ENCODE peak calls at places on chromosomes 5 and 9, in five cellular contexts. O is NT2/D1, Y is HepG2, S is GM12878, L is HEK293T. F is an unnamed sample.

GRCh38 chr9:36426945-36427344 is 26.9 kb upstream of the RNF38 start:
- DNase-seq in Y (no peak), S (no peak), O (no peak), L (no peak), F (no peak)

GRCh38 chr5:141487131-141487530 is 1.8 kb upstream of the PCDHGC5 start:
- DNase-seq in S (no peak), Y (no peak), O (no peak), L (no peak), F (no peak)

GRCh38 chr9:93038918-93039317 is 19.6 kb upstream of the SUSD3 start:
- DNase-seq in O (no peak), L (no peak), S (no peak), Y (no peak), F (no peak)

GRCh38 chr9:134286513-134287245 is 39.6 kb upstream of the RXRA start:
- DNase-seq in S (no peak), Y (no peak), L (no peak), O (no peak), F (no peak)

GRCh38 chr5:180139731-180140626 is 68.4 kb upstream of the RNF130 start:
- DNase-seq in O (no peak), L (no peak), S (no peak), Y (no peak), F (peak)

GRCh38 chr5:113095831-113096230 is 119.2 kb downstream of the DCP2 start:
- DNase-seq in Y (no peak), O (no peak), L (no peak), S (no peak), F (no peak)

GRCh38 chr5:111997308-111998159 is 240.5 kb upstream of the NREP start:
- DNase-seq in L (no peak), Y (no peak), O (no peak), S (no peak), F (no peak)

GRCh38 chr5:96396878-96397277 is 36.2 kb downstream of the PCSK1 start:
- DNase-seq in L (no peak), O (no peak), S (no peak), Y (no peak), F (no peak)

GRCh38 chr9:136707011-136707410 is 5.4 kb upstream of the DIPK1B start:
- DNase-seq in S (no peak), Y (no peak), O (no peak), L (no peak), F (no peak)

GRCh38 chr9:126883636-126884035 is 23.2 kb downstream of the ZBTB34 start:
- DNase-seq in O (no peak), Y (no peak), S (no peak), L (no peak), F (no peak)

GRCh38 chr5:7828269-7828668 is 22.7 kb downstream of the CFAP90 start:
- DNase-seq in S (no peak), L (no peak), O (no peak), Y (no peak), F (no peak)

GRCh38 chr5:10600629-10601245 is 36.9 kb downstream of the ANKRD33B start:
- DNase-seq in L (no peak), Y (no peak), O (no peak), S (no peak), F (no peak)

GRCh38 chr9:94779101-94779500 is 52.6 kb downstream of the AOPEP start:
- DNase-seq in Y (no peak), L (peak), S (no peak), O (no peak), F (no peak)

GRCh38 chr5:149561848-149562247 is 10.6 kb upstream of the CSNK1A1 start:
- DNase-seq in Y (peak), L (no peak), O (no peak), S (no peak), F (no peak)

GRCh38 chr5:150778103-150778516 is 447 bp upstream of the SMIM3 start:
- DNase-seq in O (no peak), S (no peak), Y (no peak), L (no peak), F (no peak)

GRCh38 chr9:133166392-133166791 is 2.7 kb upstream of the GBGT1 start:
- DNase-seq in S (no peak), L (no peak), Y (no peak), O (no peak), F (no peak)

DNA sequence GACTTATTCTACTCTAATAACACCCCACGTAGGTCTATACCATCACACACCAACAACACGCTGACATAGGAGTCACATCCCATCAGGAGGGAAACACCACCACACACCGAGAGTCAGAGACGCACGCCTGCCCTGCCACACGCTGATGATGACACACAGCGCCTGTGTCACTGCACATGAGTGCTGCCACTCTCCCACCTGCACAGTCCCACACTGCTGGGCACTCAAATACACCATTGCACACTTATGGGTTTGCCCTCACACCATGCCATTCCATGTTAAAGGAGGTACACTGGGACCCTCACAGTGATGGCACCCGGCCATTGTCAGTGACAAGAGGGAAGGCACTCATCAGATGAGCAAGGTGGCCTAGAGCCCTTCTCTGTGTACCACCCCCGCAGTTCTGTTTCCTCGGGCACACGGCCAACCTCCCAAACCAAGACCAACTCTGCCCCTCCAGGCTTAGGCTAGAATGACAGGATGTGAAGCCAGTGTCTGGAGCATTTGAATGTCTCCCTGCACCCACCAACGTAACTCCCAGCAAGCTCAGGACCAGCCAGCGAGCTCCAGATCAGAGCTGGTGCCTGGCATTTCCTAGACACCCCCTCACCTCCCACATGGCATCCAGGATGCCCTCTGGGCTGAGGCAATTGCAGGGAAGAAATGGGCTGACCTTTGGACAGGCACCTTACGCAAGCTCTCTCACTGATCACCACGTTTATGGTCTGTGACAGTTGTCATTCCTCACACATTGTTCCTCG is 3.6 kb upstream of the CPLX2 start:
- DNase-seq in Y (peak), L (peak), O (no peak), S (no peak), F (no peak)
- TF ChIP-seq SUZ12 in Y (no peak), L (no peak), O (no peak), S (no peak), F (no peak)

DNA sequence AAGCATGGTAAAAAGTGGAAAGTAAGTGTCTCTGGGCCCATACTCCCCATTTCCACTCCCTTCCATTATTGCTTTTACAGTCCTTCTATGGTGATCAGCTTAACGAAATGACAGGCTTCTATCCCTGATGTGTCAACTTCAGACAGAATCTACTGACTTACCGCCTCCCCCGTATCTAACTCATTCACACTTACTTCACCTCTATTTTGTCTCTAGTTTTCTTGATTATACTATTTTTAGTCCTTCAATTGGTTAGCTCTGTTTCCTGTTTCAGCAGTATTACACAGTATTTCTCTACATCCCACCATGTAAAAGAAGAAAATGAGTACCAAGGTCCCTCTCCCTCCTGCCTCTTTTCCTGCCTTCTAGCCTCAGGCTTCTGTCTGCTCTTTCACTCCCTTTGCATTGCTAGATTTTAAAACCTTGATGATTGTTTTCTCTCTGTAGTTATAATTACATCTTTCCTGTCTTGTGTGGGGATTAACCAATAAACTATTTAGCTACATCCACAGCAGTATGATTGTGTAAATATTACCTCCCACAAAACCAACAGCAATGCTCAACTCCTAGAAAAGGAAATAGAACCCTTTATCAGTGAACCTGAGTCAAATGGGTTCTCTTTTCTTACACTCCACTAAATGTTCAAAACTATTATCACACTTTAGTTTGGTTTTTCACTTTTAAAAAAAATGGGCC is 53.4 kb downstream of the GNAQ start:
- DNase-seq in O (no peak), L (no peak), Y (no peak), S (no peak), F (no peak)
- TF ChIP-seq SUZ12 in O (no peak), L (no peak), Y (no peak), S (no peak), F (no peak)

GRCh38 chr5:74424162-74424868 is 216.2 kb downstream of the ENC1 start:
- DNase-seq in O (no peak), L (no peak), S (no peak), Y (peak), F (no peak)
- TF ChIP-seq SUZ12 in O (no peak), L (no peak), S (no peak), Y (no peak), F (no peak)

GRCh38 chr5:130797303-130797702 is 367.8 kb downstream of the HINT1 start:
- DNase-seq in S (no peak), O (no peak), L (no peak), Y (no peak), F (no peak)
- TF ChIP-seq SUZ12 in S (no peak), O (no peak), L (no peak), Y (no peak), F (no peak)

GRCh38 chr9:37904647-37905505 is 949 bp upstream of the SLC25A51 start:
- DNase-seq in L (no peak), Y (no peak), O (no peak), S (no peak), F (no peak)
- TF ChIP-seq SUZ12 in L (no peak), Y (no peak), O (no peak), S (no peak), F (no peak)

GRCh38 chr5:177425801-177426565 is 493 bp upstream of the GRK6 start:
- DNase-seq in O (peak), L (peak), S (peak), Y (peak), F (peak)

GRCh38 chr5:177426566-177427210 is at the start of gene GRK6:
- DNase-seq in S (no peak), Y (no peak), L (no peak), O (no peak), F (no peak)

GRCh38 chr5:177421046-177421798 is 5.3 kb upstream of the GRK6 start:
- DNase-seq in Y (no peak), L (no peak), O (no peak), S (no peak), F (no peak)

GRCh38 chr5:177425196-177425800 is 1.2 kb upstream of the GRK6 start:
- DNase-seq in Y (no peak), L (no peak), S (no peak), O (no peak), F (no peak)

DNA sequence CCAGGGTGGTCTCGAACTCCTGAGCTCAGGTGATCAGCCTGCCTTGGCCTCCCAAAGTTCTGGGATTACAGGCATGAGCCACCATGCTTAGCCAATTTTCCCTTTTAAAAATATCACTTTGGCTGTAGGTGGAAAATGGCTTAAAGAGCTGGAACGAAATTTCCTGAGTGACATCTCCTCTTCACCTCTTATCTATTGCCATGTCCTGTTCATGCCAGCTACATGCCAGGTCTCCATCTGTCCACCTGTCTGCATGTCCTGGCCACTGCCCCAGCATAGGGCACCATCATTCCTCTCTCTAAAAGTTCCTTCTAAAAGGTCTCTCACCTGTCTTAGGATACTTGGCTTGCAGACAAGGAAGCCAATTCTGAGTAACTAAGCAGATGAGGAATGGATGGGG is 2.8 kb upstream of the GRK6 start:
- DNase-seq in S (no peak), O (no peak), Y (no peak), L (no peak), F (no peak)
- TF ChIP-seq SUZ12 in S (no peak), O (no peak), Y (no peak), L (no peak), F (no peak)

GRCh38 chr5:125815-126214 is 33.8 kb downstream of the PLEKHG4B start:
- DNase-seq in Y (no peak), O (peak), S (no peak), L (no peak), F (no peak)
- TF ChIP-seq SUZ12 in Y (no peak), O (no peak), S (no peak), L (no peak), F (no peak)

GRCh38 chr9:131690462-131690861 is 49.4 kb downstream of the RAPGEF1 start:
- DNase-seq in O (no peak), Y (no peak), S (no peak), L (no peak), F (no peak)
- TF ChIP-seq SUZ12 in O (no peak), Y (no peak), S (no peak), L (no peak), F (no peak)

GRCh38 chr5:135428586-135428985 is 18.6 kb downstream of the DCANP1 start:
- DNase-seq in Y (no peak), O (no peak), S (no peak), L (no peak), F (no peak)

GRCh38 chr5:135432113-135432512 is 15.0 kb downstream of the DCANP1 start:
- DNase-seq in O (no peak), Y (no peak), S (no peak), L (peak), F (peak)

GRCh38 chr5:135429326-135429725 is 17.8 kb downstream of the DCANP1 start:
- DNase-seq in L (no peak), Y (peak), S (no peak), O (no peak), F (peak)

GRCh38 chr5:135426102-135427082 is 20.8 kb downstream of the DCANP1 start:
- DNase-seq in L (peak), Y (peak), O (peak), S (peak), F (no peak)

GRCh38 chr5:135429886-135430437 is 17.2 kb downstream of the DCANP1 start:
- DNase-seq in O (no peak), S (no peak), L (no peak), Y (no peak), F (no peak)
- TF ChIP-seq SUZ12 in O (no peak), S (no peak), L (no peak), Y (no peak), F (no peak)